ENCODE peak calls at places on chromosomes 5 and 9, in nine cellular contexts. L is cardiac muscle cell, R is right lobe of liver, K is body of pancreas, C is mucosa of descending colon, T is left ventricle myocardium inferior, U is IMR-90, D is sigmoid colon, Q is stomach. F is an unnamed sample.

GRCh38 chr5:172312286-172312685 is 28.7 kb upstream of the UBTD2 start:
- DNase-seq in T (no peak), L (no peak), U (no peak), D (no peak), R (no peak), K (no peak), C (no peak), Q (no peak), F (no peak)

GRCh38 chr5:116441223-116441622 is 133.4 kb downstream of the SEMA6A start:
- DNase-seq in U (no peak), Q (no peak), D (no peak), C (no peak), R (no peak), K (no peak), L (no peak), T (no peak), F (no peak)

GRCh38 chr9:68640421-68641089 is 64.5 kb upstream of the PIP5K1B start:
- DNase-seq in Q (no peak), T (no peak), R (no peak), C (no peak), K (no peak), U (no peak), L (no peak), D (no peak), F (no peak)

GRCh38 chr9:35258665-35259474 is 97.1 kb downstream of the UNC13B start:
- DNase-seq in L (peak; percentile 86), Q (peak; percentile 75), C (peak; percentile 64), D (peak; percentile 81), T (peak; percentile 70), K (peak; percentile 81), R (peak; percentile 68), U (peak; percentile 66), F (peak; percentile 81)

GRCh38 chr9:86112057-86112456 is 12.7 kb upstream of the GOLM1 start:
- DNase-seq in C (no peak), K (no peak), T (no peak), U (no peak), Q (no peak), L (no peak), R (no peak), D (no peak), F (no peak)

GRCh38 chr5:88675758-88676636 is 207.0 kb downstream of the MEF2C start:
- DNase-seq in Q (no peak), K (peak; percentile 49), T (no peak), L (peak; percentile 49), U (peak; percentile 58), C (peak; percentile 66), R (no peak), D (no peak), F (no peak)

GRCh38 chr5:98248949-98249348 is 524.5 kb upstream of the RGMB start:
- DNase-seq in U (peak; percentile 96), R (no peak), D (no peak), L (peak; percentile 91), C (no peak), Q (no peak), T (no peak), K (no peak), F (peak; percentile 81)

GRCh38 chr5:27911216-27911615 is 872.8 kb upstream of the CDH9 start:
- DNase-seq in T (no peak), K (no peak), R (no peak), D (no peak), L (peak; percentile 4), C (no peak), U (no peak), Q (no peak), F (no peak)

GRCh38 chr5:139371482-139372435 is 11.3 kb downstream of the SLC23A1 start:
- DNase-seq in K (no peak), L (peak; percentile 42), D (peak; percentile 38), R (no peak), C (no peak), T (no peak), U (peak; percentile 43), Q (no peak), F (no peak)

GRCh38 chr5:135085133-135085935 is 51.3 kb upstream of the PITX1 start:
- DNase-seq in T (no peak), U (peak; percentile 23), R (no peak), L (no peak), K (no peak), C (no peak), D (peak; percentile 35), Q (no peak), F (no peak)

GRCh38 chr5:171840066-171840465 is 54.4 kb downstream of the SMIM23 start:
- DNase-seq in D (no peak), Q (no peak), R (no peak), U (no peak), C (no peak), K (no peak), T (no peak), L (no peak), F (no peak)

GRCh38 chr5:140107312-140108092 is 6.4 kb upstream of the PURA start:
- DNase-seq in U (peak; percentile 93), K (peak; percentile 96), T (peak; percentile 94), L (peak; percentile 96), C (peak; percentile 97), D (peak; percentile 96), R (peak; percentile 95), Q (peak; percentile 94), F (peak; percentile 88)

GRCh38 chr5:81850494-81850893 is 99.6 kb upstream of the SSBP2 start:
- DNase-seq in T (no peak), R (no peak), Q (no peak), C (no peak), K (no peak), L (no peak), U (peak; percentile 43), D (no peak), F (no peak)

GRCh38 chr5:156534906-156535305 is 207.9 kb downstream of the SGCD start:
- DNase-seq in R (no peak), C (no peak), T (no peak), U (peak; percentile 45), D (no peak), L (no peak), K (no peak), Q (no peak), F (no peak)

GRCh38 chr9:69919461-69920061 is 98.9 kb downstream of the CFAP95 start:
- DNase-seq in U (peak; percentile 74), K (peak; percentile 7), D (no peak), R (no peak), C (no peak), T (no peak), Q (no peak), L (peak; percentile 74), F (peak; percentile 38)

GRCh38 chr5:147578228-147579024 is 68.6 kb upstream of the DPYSL3 start:
- DNase-seq in L (peak; percentile 82), D (no peak), U (peak; percentile 72), K (peak; percentile 11), T (no peak), C (no peak), Q (no peak), R (no peak), F (peak; percentile 31)

GRCh38 chr5:150621301-150621700 is 19.2 kb upstream of the SYNPO start:
- DNase-seq in L (no peak), C (no peak), D (no peak), T (no peak), R (no peak), K (no peak), U (no peak), Q (no peak), F (no peak)

GRCh38 chr5:131303537-131303936 is 39.7 kb downstream of the CDC42SE2 start:
- DNase-seq in D (no peak), C (no peak), L (peak; percentile 73), T (no peak), K (no peak), U (peak; percentile 74), R (no peak), Q (no peak), F (no peak)

GRCh38 chr5:73615947-73616346 is 10.0 kb upstream of the ARHGEF28 start:
- DNase-seq in R (no peak), C (no peak), D (no peak), K (no peak), L (no peak), Q (no peak), T (no peak), U (no peak), F (no peak)
- TF ChIP-seq CTCF in R (no peak), C (no peak), D (no peak), K (no peak), L (no peak), Q (no peak), T (no peak), U (no peak), F (no peak)

DNA sequence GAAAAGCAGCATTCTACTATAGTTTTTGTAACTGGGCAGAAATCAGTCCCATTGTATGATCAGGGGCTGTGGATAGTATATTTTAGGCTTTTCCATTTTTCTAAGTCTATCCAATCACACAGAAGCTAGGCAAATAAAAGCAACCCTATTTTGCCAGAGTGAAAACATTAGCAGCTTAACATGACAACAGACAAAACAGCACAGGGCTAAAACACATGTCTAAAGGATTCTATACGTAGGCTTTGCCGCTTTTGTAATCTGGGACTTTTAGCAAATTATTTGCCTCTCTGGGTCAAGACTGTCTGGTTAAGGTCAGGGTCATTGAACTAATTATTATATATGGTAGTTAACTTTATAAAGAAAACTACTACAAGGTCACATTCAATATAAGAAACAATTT is 4.2 kb downstream of the MARCHF3 start:
- DNase-seq in Q (no peak), T (no peak), C (no peak), U (no peak), D (no peak), R (no peak), L (no peak), K (no peak), F (no peak)
- H3K36me3 ChIP-seq in Q (no peaks in the 10 kb centered on the region), T (no peaks in the 10 kb centered on the region), C (no peaks in the 10 kb centered on the region), U (no peaks in the 10 kb centered on the region), D (no peaks in the 10 kb centered on the region), R (no peaks in the 10 kb centered on the region), L (no peaks in the 10 kb centered on the region), K (no peaks in the 10 kb centered on the region), F (no peaks in the 10 kb centered on the region)

GRCh38 chr9:3980212-3980611 is 319.7 kb downstream of the GLIS3 start:
- DNase-seq in T (no peak), C (no peak), Q (no peak), D (no peak), L (no peak), U (no peak), R (no peak), K (no peak), F (no peak)

GRCh38 chr9:3977388-3977787 is 322.5 kb downstream of the GLIS3 start:
- DNase-seq in Q (no peak), T (no peak), C (no peak), R (no peak), D (no peak), U (no peak), K (no peak), L (no peak), F (no peak)

GRCh38 chr9:3981897-3982296 is 318.0 kb downstream of the GLIS3 start:
- DNase-seq in U (no peak), C (no peak), Q (no peak), K (no peak), L (no peak), T (no peak), R (no peak), D (no peak), F (no peak)

GRCh38 chr9:3986060-3986459 is 313.8 kb downstream of the GLIS3 start:
- DNase-seq in Q (no peak), R (no peak), C (no peak), K (no peak), L (no peak), T (no peak), D (no peak), U (no peak), F (no peak)

GRCh38 chr9:3980771-3981170 is 319.1 kb downstream of the GLIS3 start:
- DNase-seq in D (no peak), R (no peak), C (no peak), L (peak; percentile 59), T (no peak), U (peak; percentile 66), Q (no peak), K (no peak), F (peak; percentile 16)
- H3K4me3 ChIP-seq in D (no peak overlapping the region), R (no peak overlapping the region), C (no peak overlapping the region), L (no peak overlapping the region), T (no peak overlapping the region), U (no peak overlapping the region), Q (no peak overlapping the region), K (no peak overlapping the region), F (no peak overlapping the region)

GRCh38 chr5:17374157-17374556 is 123.9 kb upstream of the TAF11L2 start:
- DNase-seq in D (no peak), C (no peak), L (no peak), R (no peak), K (no peak), U (peak; percentile 61), T (no peak), Q (no peak), F (peak; percentile 38)
- TF ChIP-seq CTCF in D (no peak), C (no peak), L (no peak), R (no peak), K (no peak), U (no peak), T (no peak), Q (no peak), F (no peak)

F was measured in brain microvascular endothelial cell.